ENCODE peak calls at places on chromosomes 7 and 10, in seven cellular contexts. M is keratinocyte, C is fibroblast of lung, L is kidney, S is NT2/D1, N is mammary epithelial cell, R is colonic mucosa. T is an unnamed sample. For H3K4me1, the result is how much of the 10 kb centered on the place peaks cover.

GRCh38 chr7:126368-126767 is 66.0 kb upstream of the FAM20C start:
- DNase-seq in M (no peak), L (no peak), R (no peak), S (no peak), C (no peak), N (no peak), T (no peak)

GRCh38 chr10:24824124-24824523 is 100.4 kb upstream of the ARHGAP21 start:
- DNase-seq in N (peak), L (no peak), M (no peak), C (no peak), R (no peak), S (no peak), T (no peak)

GRCh38 chr10:83522456-83522855 is 616.9 kb upstream of the GHITM start:
- DNase-seq in R (no peak), M (no peak), S (no peak), N (no peak), L (no peak), C (peak), T (no peak)

GRCh38 chr10:31083765-31084184 is 52.1 kb upstream of the ZNF438 start:
- DNase-seq in M (no peak), C (peak), N (peak), R (peak), S (peak), L (peak), T (peak)

GRCh38 chr10:25522946-25523608 is 348.3 kb downstream of the GPR158 start:
- DNase-seq in M (no peak), L (no peak), N (peak), S (peak), R (no peak), C (peak), T (no peak)

GRCh38 chr7:52938455-52939133 is 96.8 kb upstream of the POM121L12 start:
- DNase-seq in S (no peak), L (no peak), R (no peak), N (no peak), M (no peak), C (no peak), T (no peak)

GRCh38 chr7:151053091-151053490 is 4.6 kb downstream of the CDK5 start:
- DNase-seq in S (no peak), N (no peak), C (no peak), L (no peak), R (no peak), M (no peak), T (no peak)

GRCh38 chr7:50631639-50632038 is 66.4 kb upstream of the DDC start:
- DNase-seq in L (no peak), N (no peak), R (no peak), S (no peak), C (no peak), M (no peak), T (no peak)

GRCh38 chr7:2864204-2864985 is 20.3 kb upstream of the GNA12 start:
- DNase-seq in N (peak), M (no peak), L (no peak), C (no peak), R (no peak), S (no peak), T (peak)

GRCh38 chr7:103009466-103010219 is 65.0 kb downstream of the FBXL13 start:
- DNase-seq in S (no peak), R (peak), C (no peak), N (no peak), L (no peak), M (no peak), T (no peak)

GRCh38 chr7:46886669-46887374 is 695.1 kb downstream of the TNS3 start:
- DNase-seq in M (no peak), L (no peak), S (no peak), C (no peak), N (no peak), R (no peak), T (no peak)

GRCh38 chr7:39894904-39895303 is 55.2 kb upstream of the CDK13 start:
- DNase-seq in C (no peak), R (no peak), L (no peak), N (peak), S (no peak), M (no peak), T (no peak)

GRCh38 chr10:31345886-31346285 is 26.9 kb downstream of the ZEB1 start:
- DNase-seq in N (no peak), L (no peak), M (no peak), S (no peak), R (no peak), C (no peak), T (no peak)

GRCh38 chr10:51892965-51893658 is 193.7 kb upstream of the CSTF2T start:
- DNase-seq in C (no peak), L (no peak), N (peak), R (no peak), M (no peak), S (peak), T (peak)

GRCh38 chr7:1569016-1569415 is 816 bp downstream of the PSMG3 start:
- DNase-seq in N (peak), C (peak), L (peak), M (no peak), S (no peak), R (peak), T (no peak)

GRCh38 chr7:151121380-151122170 is 35.3 kb downstream of the AGAP3 start:
- DNase-seq in R (no peak), C (no peak), M (no peak), L (no peak), N (no peak), S (no peak), T (no peak)

GRCh38 chr10:124240721-124241350 is 147.4 kb upstream of the CHST15 start:
- DNase-seq in L (no peak), N (no peak), S (peak), R (no peak), C (no peak), M (no peak), T (no peak)

GRCh38 chr10:72330059-72330426 is 24.7 kb downstream of the DNAJB12 start:
- DNase-seq in C (no peak), L (no peak), S (no peak), M (no peak), R (no peak), N (no peak), T (no peak)

GRCh38 chr7:100483728-100484635 is at the start of gene NYAP1:
- DNase-seq in N (no peak), C (peak), M (no peak), R (peak), L (no peak), S (no peak), T (peak)

GRCh38 chr7:151346180-151346769 is 4.7 kb downstream of the NUB1 start:
- DNase-seq in C (peak), M (no peak), N (no peak), L (no peak), S (no peak), R (peak), T (no peak)

GRCh38 chr10:69703766-69704191 is 73.7 kb downstream of the FAM241B start:
- DNase-seq in N (peak), R (no peak), C (peak), L (no peak), S (no peak), M (peak), T (peak)

GRCh38 chr10:92801978-92802872 is 46.1 kb upstream of the EXOC6 start:
- DNase-seq in C (no peak), R (no peak), M (no peak), L (no peak), S (no peak), N (no peak), T (no peak)

GRCh38 chr10:63057509-63057908 is 75.6 kb upstream of the NRBF2 start:
- DNase-seq in L (no peak), N (no peak), C (no peak), S (no peak), M (no peak), R (no peak), T (no peak)

GRCh38 chr10:126966938-126967337 is 61.7 kb downstream of the DOCK1 start:
- DNase-seq in N (no peak), L (no peak), S (no peak), R (no peak), M (no peak), C (no peak), T (no peak)

GRCh38 chr10:92757066-92757716 is 67.4 kb downstream of the HHEX start:
- DNase-seq in N (peak), S (peak), L (peak), C (peak), R (peak), M (no peak), T (peak)

GRCh38 chr7:132895231-132895630 is 186.7 kb downstream of the CHCHD3 start:
- DNase-seq in M (no peak), R (no peak), N (no peak), S (no peak), C (peak), L (no peak), T (peak)

GRCh38 chr7:139490130-139490529 is 6.7 kb upstream of the KLRG2 start:
- DNase-seq in N (peak), C (peak), L (peak), R (peak), S (no peak), M (no peak), T (no peak)

GRCh38 chr10:86348321-86349210 is 18.0 kb downstream of the GRID1 start:
- DNase-seq in C (no peak), R (no peak), N (no peak), S (no peak), L (peak), M (no peak), T (peak)

GRCh38 chr10:92916433-92916832 is 68.1 kb downstream of the EXOC6 start:
- DNase-seq in N (no peak), C (no peak), L (no peak), S (peak), R (no peak), M (no peak), T (no peak)

GRCh38 chr7:24733414-24734060 is 23.7 kb downstream of the GSDME start:
- DNase-seq in R (no peak), S (no peak), L (no peak), M (no peak), C (no peak), N (peak), T (no peak)
- H3K4me1 ChIP-seq in R (under half), S (under half), L (under half), M (under half), C (under half), N (under half), T (under half)

DNA sequence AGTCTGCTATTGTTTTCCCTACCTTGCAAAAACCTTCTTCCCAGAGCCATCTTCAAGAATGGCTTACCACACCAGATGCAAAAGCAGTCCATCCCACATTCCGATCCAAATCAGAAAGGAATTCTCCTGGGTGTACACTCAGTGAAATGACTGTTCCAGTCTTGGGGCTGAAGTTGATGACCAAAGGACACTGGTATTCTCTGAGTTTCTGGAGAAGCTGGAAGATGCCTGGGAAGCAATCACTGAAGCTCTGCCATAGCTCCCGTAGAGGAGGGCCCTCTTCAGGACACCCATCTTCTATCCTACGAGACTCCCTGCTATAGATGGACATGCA is 155.7 kb downstream of the LCOR start:
- DNase-seq in R (no peak), N (peak), S (no peak), L (no peak), M (no peak), C (peak), T (peak)
- H3K9ac ChIP-seq in R (no peak), N (no peak), S (no peak), L (no peak), M (no peak), C (no peak), T (no peak)

GRCh38 chr7:105794741-105795729 is 81.4 kb downstream of the ATXN7L1 start:
- DNase-seq in M (no peak), S (no peak), L (no peak), C (peak), R (peak), N (peak), T (peak)

GRCh38 chr7:105799006-105799405 is 77.4 kb downstream of the ATXN7L1 start:
- DNase-seq in N (no peak), R (no peak), C (no peak), L (no peak), S (peak), M (no peak), T (no peak)

GRCh38 chr7:105799677-105800076 is 76.7 kb downstream of the ATXN7L1 start:
- DNase-seq in R (no peak), N (no peak), M (no peak), L (no peak), S (no peak), C (no peak), T (no peak)

GRCh38 chr7:105796365-105796764 is 80.0 kb downstream of the ATXN7L1 start:
- DNase-seq in N (no peak), R (no peak), L (no peak), M (no peak), C (peak), S (no peak), T (no peak)

DNA sequence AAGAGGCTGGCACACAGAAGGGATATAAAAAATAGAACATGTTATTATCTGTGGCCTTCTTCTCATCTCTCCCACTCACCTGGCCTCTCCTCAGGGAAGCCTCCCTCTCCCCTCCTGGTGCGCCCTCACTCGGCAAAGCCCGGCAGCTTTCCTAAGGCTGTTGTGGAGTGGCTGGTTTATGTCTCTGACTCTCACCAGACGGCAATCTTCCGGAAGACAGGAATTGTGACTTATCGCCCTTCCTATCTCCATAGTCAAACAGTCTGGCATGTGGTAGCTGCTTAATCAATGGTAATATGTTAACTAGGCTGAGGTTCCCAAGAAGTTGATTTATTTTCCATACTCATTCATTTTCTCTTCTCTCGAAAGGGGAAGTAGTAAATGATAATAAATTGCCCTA is 78.7 kb downstream of the ATXN7L1 start:
- DNase-seq in C (no peak), R (no peak), N (no peak), L (no peak), S (no peak), M (no peak), T (no peak)
- H3K4me1 ChIP-seq in C (under half), R (under half), N (under half), L (under half), S (under half), M (under half), T (under half)

DNA sequence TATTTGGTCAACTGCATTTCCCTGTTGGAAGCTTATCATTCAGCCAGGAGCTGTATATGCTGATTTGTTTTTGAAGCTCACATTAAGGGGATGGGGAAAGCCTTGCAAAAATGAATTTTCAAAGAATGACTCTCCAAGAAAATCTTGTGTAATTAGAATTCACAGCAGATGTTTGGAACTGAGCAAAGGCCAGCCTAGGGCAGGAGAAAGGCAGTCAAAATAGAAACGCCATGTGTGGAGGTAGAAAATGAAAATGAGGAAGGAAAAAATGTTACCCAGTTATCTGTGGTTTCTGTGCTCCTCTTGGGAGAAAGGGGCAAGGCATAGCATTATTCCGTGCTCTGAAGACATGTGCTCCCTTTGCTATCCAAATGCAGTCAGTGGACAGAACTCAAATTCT is 93.5 kb downstream of the NRP1 start:
- DNase-seq in S (no peak), L (no peak), R (no peak), C (peak), M (no peak), N (no peak), T (peak)
- H3K9ac ChIP-seq in S (no peak), L (no peak), R (no peak), C (no peak), M (no peak), N (no peak), T (peak)

GRCh38 chr10:122493761-122494160 is 32.4 kb downstream of the HTRA1 start:
- DNase-seq in R (no peak), M (no peak), L (no peak), S (no peak), C (no peak), N (no peak), T (peak)
- H3K4me1 ChIP-seq in R (under half), M (half or more), L (under half), S (under half), C (under half), N (half or more), T (half or more)

GRCh38 chr10:89352039-89352597 is 24.3 kb downstream of the IFIT3 start:
- DNase-seq in L (peak), C (peak), N (peak), S (no peak), R (peak), M (peak), T (peak)

GRCh38 chr10:89348458-89348857 is 20.7 kb downstream of the IFIT3 start:
- DNase-seq in M (no peak), N (no peak), C (no peak), R (no peak), L (no peak), S (no peak), T (no peak)

GRCh38 chr10:89352802-89353201 is 25.0 kb downstream of the IFIT3 start:
- DNase-seq in L (no peak), C (peak), S (no peak), R (no peak), N (no peak), M (no peak), T (peak)

GRCh38 chr10:89347706-89348457 is 20.1 kb downstream of the IFIT3 start:
- DNase-seq in M (no peak), S (no peak), R (no peak), L (no peak), C (no peak), N (no peak), T (no peak)

DNA sequence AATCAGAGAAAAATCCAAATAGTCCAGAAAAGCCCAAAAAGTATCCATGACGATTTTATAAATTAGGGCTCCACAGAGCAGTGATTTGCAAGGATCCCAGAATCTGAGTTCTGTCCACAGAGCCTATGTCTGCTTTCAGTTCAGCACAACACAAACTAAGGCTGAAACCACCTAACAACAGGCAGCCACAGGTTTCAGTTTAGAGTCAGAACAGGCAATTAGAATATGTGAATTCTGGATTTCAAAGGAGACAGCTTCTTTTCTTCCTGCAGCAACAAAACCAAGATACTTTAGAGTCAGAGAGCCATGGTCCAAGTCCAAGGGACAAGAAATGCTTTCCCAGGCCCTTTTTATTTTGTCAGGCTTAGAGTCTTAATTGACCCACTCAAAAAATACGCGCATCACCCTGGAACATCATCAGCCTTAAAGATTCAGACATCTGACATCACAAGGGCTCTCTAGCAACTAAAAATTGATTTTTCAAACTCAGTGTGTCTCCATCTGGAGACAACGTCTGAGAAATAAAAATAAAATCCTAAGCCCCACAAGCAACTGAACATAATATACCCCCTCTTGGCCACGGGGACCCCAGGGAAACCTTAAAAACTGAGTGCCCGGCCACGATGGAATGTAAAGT is 23.7 kb downstream of the IFIT3 start:
- DNase-seq in N (no peak), S (no peak), C (peak), M (no peak), L (no peak), R (no peak), T (no peak)
- H3K9ac ChIP-seq in N (no peak), S (no peak), C (peak), M (peak), L (peak), R (peak), T (peak)